ENCODE peak calls at places on chromosomes 7 and 10, in eight cellular contexts. B, Q, Y, H, K, M, U and O are unnamed samples.

GRCh38 chr10:88474884-88475844 is 108.0 kb downstream of the RNLS start:
- DNase-seq in B (no peak), Q (no peak), Y (no peak), H (no peak), K (no peak), M (no peak), U (no peak), O (peak)

GRCh38 chr10:72862957-72863356 is 30.6 kb upstream of the OIT3 start:
- DNase-seq in B (no peak), Q (no peak), Y (no peak), H (no peak), K (no peak), M (no peak), U (no peak), O (no peak)

GRCh38 chr10:75401569-75402485 is at the start of gene ZNF503:
- DNase-seq in B (peak), Q (peak), Y (peak), H (peak), K (peak), M (peak), U (peak), O (peak)

GRCh38 chr7:121504478-121504877 is 108.4 kb upstream of the FAM3C start:
- DNase-seq in B (no peak), Q (peak), Y (no peak), H (no peak), K (peak), M (no peak), U (peak), O (no peak)

GRCh38 chr7:152664636-152665035 is 11.3 kb downstream of the XRCC2 start:
- DNase-seq in B (no peak), Q (no peak), Y (no peak), H (no peak), K (no peak), M (no peak), U (peak), O (no peak)

GRCh38 chr7:13240349-13240748 is 552.9 kb downstream of the ARL4A start:
- DNase-seq in B (peak), Q (peak), Y (no peak), H (no peak), K (peak), M (no peak), U (peak), O (peak)

GRCh38 chr7:117673367-117673766 is 193.5 kb downstream of the CFTR start:
- DNase-seq in B (no peak), Q (no peak), Y (peak), H (peak), K (peak), M (no peak), U (no peak), O (peak)

GRCh38 chr10:61250131-61250530 is 203.1 kb downstream of the TMEM26 start:
- DNase-seq in B (no peak), Q (no peak), Y (no peak), H (no peak), K (no peak), M (no peak), U (no peak), O (no peak)

GRCh38 chr7:34523233-34523918 is 134.6 kb upstream of the NPSR1 start:
- DNase-seq in B (no peak), Q (no peak), Y (no peak), H (no peak), K (peak), M (no peak), U (peak), O (no peak)

GRCh38 chr10:124168581-124168980 is 75.2 kb upstream of the CHST15 start:
- DNase-seq in B (no peak), Q (no peak), Y (no peak), H (no peak), K (no peak), M (no peak), U (no peak), O (no peak)

GRCh38 chr7:73893342-73894101 is 32.6 kb downstream of the TMEM270 start:
- DNase-seq in B (no peak), Q (peak), Y (no peak), H (no peak), K (peak), M (no peak), U (no peak), O (no peak)

GRCh38 chr10:123858039-123858740 is 33.4 kb downstream of the CPXM2 start:
- DNase-seq in B (no peak), Q (no peak), Y (no peak), H (no peak), K (peak), M (no peak), U (peak), O (no peak)

GRCh38 chr10:3683560-3683959 is 101.4 kb downstream of the KLF6 start:
- DNase-seq in B (no peak), Q (no peak), Y (no peak), H (no peak), K (no peak), M (no peak), U (no peak), O (no peak)

GRCh38 chr10:22022257-22023051 is 18.9 kb upstream of the DNAJC1 start:
- DNase-seq in B (no peak), Q (no peak), Y (no peak), H (no peak), K (no peak), M (no peak), U (no peak), O (no peak)

GRCh38 chr7:99844354-99844753 is 16.5 kb downstream of the CYP3A43 start:
- DNase-seq in B (no peak), Q (no peak), Y (no peak), H (no peak), K (no peak), M (no peak), U (no peak), O (no peak)

GRCh38 chr10:132498562-132499366 is 38.8 kb upstream of the INPP5A start:
- DNase-seq in B (no peak), Q (no peak), Y (no peak), H (no peak), K (no peak), M (no peak), U (no peak), O (no peak)

GRCh38 chr7:98621573-98622482 is 4.7 kb downstream of the NPTX2 start:
- DNase-seq in B (no peak), Q (no peak), Y (no peak), H (no peak), K (no peak), M (no peak), U (no peak), O (no peak)

GRCh38 chr10:11403116-11403515 is 208.3 kb downstream of the USP6NL start:
- DNase-seq in B (no peak), Q (no peak), Y (no peak), H (no peak), K (no peak), M (no peak), U (no peak), O (no peak)

GRCh38 chr10:63588436-63589180 is 67.4 kb downstream of the REEP3 start:
- DNase-seq in B (no peak), Q (peak), Y (no peak), H (no peak), K (peak), M (no peak), U (peak), O (no peak)

GRCh38 chr10:72334196-72334831 is 20.4 kb downstream of the DNAJB12 start:
- DNase-seq in B (no peak), Q (peak), Y (peak), H (peak), K (no peak), M (no peak), U (no peak), O (peak)

GRCh38 chr10:7400068-7400824 is 10.6 kb downstream of the SFMBT2 start:
- DNase-seq in B (no peak), Q (no peak), Y (no peak), H (no peak), K (no peak), M (no peak), U (no peak), O (no peak)

GRCh38 chr10:12780634-12781601 is 220.6 kb downstream of the CCDC3 start:
- DNase-seq in B (no peak), Q (peak), Y (no peak), H (no peak), K (no peak), M (no peak), U (no peak), O (no peak)

GRCh38 chr10:73174148-73174925 is 6.4 kb downstream of the FAM149B1 start:
- DNase-seq in B (no peak), Q (no peak), Y (no peak), H (no peak), K (no peak), M (no peak), U (no peak), O (no peak)

GRCh38 chr10:12602557-12602956 is 253.2 kb downstream of the CAMK1D start:
- DNase-seq in B (no peak), Q (no peak), Y (no peak), H (no peak), K (no peak), M (no peak), U (no peak), O (no peak)

GRCh38 chr10:12077580-12078180 is 8.9 kb downstream of the DHTKD1 start:
- DNase-seq in B (no peak), Q (no peak), Y (no peak), H (no peak), K (no peak), M (no peak), U (no peak), O (no peak)

GRCh38 chr10:96986200-96986856 is 154.2 kb downstream of the LCOR start:
- DNase-seq in B (no peak), Q (no peak), Y (no peak), H (no peak), K (no peak), M (no peak), U (no peak), O (no peak)
- H3K4me3 ChIP-seq in B (no peak), Q (no peak), Y (no peak), H (no peak), K (no peak), M (no peak), U (no peak), O (no peak)

DNA sequence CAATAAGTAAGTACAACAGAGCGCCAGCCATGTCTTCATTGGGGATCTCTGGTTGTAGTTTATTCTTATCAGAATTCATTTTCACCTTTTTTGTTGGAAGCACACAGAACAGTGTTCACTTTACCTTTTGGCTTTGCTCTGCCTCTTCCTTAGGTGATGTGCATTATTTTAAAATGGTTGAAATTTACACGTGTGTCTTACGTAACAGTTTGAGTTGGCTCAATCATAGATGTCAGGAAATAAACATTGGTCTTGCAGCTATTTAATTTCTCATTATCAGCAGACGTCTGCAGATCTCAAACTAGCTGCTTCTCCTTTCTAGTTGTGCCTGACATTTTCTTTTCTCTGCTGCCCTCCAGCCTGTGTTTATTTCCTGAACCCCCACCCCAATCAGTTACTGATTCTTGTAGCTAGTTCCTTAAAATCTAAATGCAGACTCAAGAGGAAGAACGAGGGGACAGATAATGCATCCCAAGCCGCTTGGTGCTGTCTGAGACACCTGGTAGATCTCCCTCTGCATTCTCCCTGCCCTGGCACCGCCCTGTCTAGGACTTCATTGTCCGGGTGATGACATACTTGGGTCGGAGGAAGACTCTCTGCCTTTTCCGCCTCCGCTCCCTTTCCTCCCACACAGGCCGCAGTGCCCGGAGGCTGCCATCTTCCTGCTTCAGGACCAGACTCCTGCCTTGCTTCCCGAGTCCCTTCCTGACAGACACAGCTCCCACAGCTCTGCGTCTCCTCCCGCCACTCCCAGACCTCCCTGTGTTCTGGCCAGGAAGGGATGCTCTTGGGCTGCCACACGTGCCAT is 108.2 kb downstream of the ANKRD61 start:
- DNase-seq in B (no peak), Q (no peak), Y (no peak), H (no peak), K (no peak), M (no peak), U (no peak), O (no peak)
- H2AFZ ChIP-seq in B (no peak), Q (no peak), Y (no peak), H (no peak), K (no peak), M (no peak), U (no peak), O (no peak)

GRCh38 chr10:79562135-79562756 is 2.0 kb upstream of the SFTPA2 start:
- DNase-seq in B (peak), Q (peak), Y (peak), H (peak), K (peak), M (peak), U (peak), O (peak)
- H3K4me3 ChIP-seq in B (no peak), Q (no peak), Y (no peak), H (peak), K (no peak), M (no peak), U (no peak), O (peak)

DNA sequence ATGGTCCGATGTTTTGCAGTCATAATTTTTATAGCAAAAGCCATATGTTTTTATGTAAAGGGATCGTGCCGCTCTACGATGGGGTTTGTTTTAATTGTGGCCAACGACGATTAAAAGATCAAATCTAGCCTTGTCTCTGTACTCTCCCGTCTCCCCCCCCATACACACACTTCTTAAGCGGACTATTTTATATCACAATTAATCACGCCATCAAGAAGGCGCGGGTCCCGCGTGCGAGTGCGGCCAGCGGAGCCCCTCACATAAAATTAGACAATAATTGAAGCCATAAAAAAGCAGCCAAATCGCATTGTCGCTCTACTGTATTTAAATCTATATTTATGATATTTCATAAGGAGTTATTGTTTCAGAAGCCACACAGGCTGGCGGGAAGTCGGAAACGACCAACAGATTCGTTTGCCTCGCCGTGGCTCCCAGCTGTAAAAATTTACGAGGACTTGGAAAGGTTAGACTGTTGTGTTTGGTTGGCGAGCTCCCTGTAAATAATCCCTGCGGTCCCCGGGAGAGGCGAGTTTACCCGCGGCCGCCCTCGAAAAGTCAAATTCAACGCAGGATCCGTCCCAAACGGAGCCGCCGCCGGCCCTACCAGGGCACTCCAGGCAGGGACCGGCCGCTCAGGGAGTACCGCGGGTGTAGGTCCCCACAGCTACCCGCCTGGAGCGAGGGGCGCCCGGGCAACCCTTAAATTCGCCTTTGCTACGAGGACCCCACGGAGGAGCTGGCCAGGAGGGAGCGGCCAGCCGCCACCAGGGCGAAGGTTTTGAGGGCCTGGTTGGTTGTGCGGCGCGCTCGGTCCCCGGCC is 528 bp upstream of the HOXA9 start:
- DNase-seq in B (no peak), Q (no peak), Y (no peak), H (no peak), K (peak), M (no peak), U (no peak), O (peak)
- H2AFZ ChIP-seq in B (no peak), Q (peak), Y (no peak), H (no peak), K (peak), M (no peak), U (no peak), O (no peak)

GRCh38 chr7:128387663-128388485 is 21.9 kb downstream of the IMPDH1 start:
- DNase-seq in B (peak), Q (peak), Y (peak), H (peak), K (peak), M (peak), U (peak), O (peak)
- H3K4me3 ChIP-seq in B (no peak), Q (no peak), Y (no peak), H (no peak), K (no peak), M (no peak), U (no peak), O (no peak)

DNA sequence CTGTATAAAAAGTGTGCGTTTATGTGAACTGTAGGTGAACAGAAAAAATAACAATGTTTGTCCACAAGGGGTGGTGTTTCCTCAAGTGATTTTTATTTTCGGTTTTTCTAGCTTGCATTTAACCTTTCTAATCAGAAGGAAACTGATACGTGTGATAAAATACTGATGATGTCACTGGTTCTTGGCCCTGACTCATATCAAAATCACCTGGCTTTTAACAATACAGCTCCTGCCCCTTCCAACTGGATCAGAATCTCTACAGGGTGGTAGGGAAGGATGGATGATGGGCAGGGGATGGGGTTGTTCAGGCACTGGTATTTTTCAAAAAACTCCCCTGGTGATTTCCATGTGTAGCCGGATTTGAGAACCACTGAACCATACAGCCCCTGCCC is 10.9 kb downstream of the NPFFR1 start:
- DNase-seq in B (no peak), Q (peak), Y (no peak), H (no peak), K (peak), M (peak), U (no peak), O (no peak)
- H2AFZ ChIP-seq in B (peak), Q (no peak), Y (no peak), H (no peak), K (no peak), M (peak), U (no peak), O (no peak)

DNA sequence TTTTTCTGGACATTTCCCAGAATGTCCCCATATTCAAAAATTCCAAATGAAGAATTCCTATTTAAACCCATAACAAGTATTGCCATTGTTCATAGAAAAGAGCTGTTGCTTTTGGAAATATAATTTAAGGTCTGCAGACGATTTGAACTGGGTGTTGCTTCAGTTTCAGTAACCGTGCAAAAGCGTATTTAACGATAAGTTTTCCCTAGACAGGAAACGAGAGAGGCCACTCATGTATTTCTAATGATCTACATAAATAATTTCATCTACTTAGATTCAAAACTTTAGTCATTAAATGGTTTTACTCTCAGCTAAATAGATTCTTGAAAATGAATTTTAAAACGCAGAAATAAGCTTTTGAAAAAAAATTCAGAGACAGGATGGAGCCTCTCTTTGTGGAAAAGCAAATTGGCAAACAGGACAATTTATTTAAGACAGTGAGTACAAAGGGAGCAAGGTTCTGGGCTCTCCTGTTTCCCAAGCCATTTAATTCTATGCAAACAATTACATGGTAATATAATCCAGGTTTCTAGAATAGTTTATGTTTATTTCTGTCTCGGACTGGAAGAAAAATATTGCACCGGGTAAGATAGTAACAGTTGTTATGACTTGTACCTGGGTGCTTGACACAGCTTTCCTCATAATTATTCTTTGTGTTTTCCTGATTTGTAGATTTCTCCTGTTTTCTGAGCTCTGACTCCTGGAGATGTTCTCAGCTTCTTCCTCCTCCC is 263.0 kb downstream of the BAMBI start:
- DNase-seq in B (no peak), Q (no peak), Y (no peak), H (no peak), K (no peak), M (no peak), U (no peak), O (no peak)
- H3K4me3 ChIP-seq in B (no peak), Q (no peak), Y (no peak), H (peak), K (no peak), M (no peak), U (no peak), O (peak)

GRCh38 chr7:2253021-2253420 is 11.0 kb downstream of the NUDT1 start:
- DNase-seq in B (no peak), Q (no peak), Y (no peak), H (no peak), K (no peak), M (no peak), U (no peak), O (no peak)

GRCh38 chr7:2253525-2254244 is 11.7 kb downstream of the NUDT1 start:
- DNase-seq in B (no peak), Q (no peak), Y (no peak), H (no peak), K (no peak), M (no peak), U (no peak), O (no peak)

GRCh38 chr7:2249744-2250323 is 7.8 kb downstream of the NUDT1 start:
- DNase-seq in B (no peak), Q (no peak), Y (no peak), H (no peak), K (no peak), M (no peak), U (no peak), O (no peak)

GRCh38 chr7:2254429-2255144 is 12.6 kb downstream of the NUDT1 start:
- DNase-seq in B (no peak), Q (no peak), Y (no peak), H (no peak), K (no peak), M (no peak), U (no peak), O (no peak)

GRCh38 chr7:2251841-2252771 is 10.1 kb downstream of the NUDT1 start:
- DNase-seq in B (no peak), Q (no peak), Y (no peak), H (no peak), K (no peak), M (no peak), U (no peak), O (no peak)
- H2AFZ ChIP-seq in B (no peak), Q (no peak), Y (no peak), H (no peak), K (no peak), M (no peak), U (no peak), O (no peak)